ENCODE peak calls at places on chromosomes 4 and X, in eight cellular contexts. J, A, G, T, I, N, Z and M are unnamed samples.
A peak's percentile ranks its signal among the peaks of the same experiment; 100 is the strongest.

GRCh38 chrX:109782994-109783711 is 50.1 kb upstream of the ACSL4 start:
- DNase-seq in N (peak; percentile 5), J (no peak), G (peak; percentile 19), T (no peak), I (no peak), Z (no peak), A (no peak), M (no peak)

GRCh38 chr4:82687531-82687930 is 111.1 kb downstream of the SCD5 start:
- DNase-seq in I (no peak), J (no peak), T (no peak), Z (no peak), N (no peak), A (no peak), G (no peak), M (no peak)

GRCh38 chr4:141058739-141059507 is 74.3 kb downstream of the RNF150 start:
- DNase-seq in Z (no peak), A (no peak), J (no peak), N (no peak), T (no peak), I (no peak), G (no peak), M (no peak)

GRCh38 chrX:109943092-109943739 is 59.7 kb upstream of the TMEM164 start:
- DNase-seq in N (no peak), Z (no peak), T (no peak), I (no peak), G (no peak), A (no peak), J (no peak), M (no peak)

GRCh38 chr4:174450452-174450851 is 71.8 kb downstream of the HPGD start:
- DNase-seq in G (no peak), J (no peak), Z (no peak), T (no peak), A (no peak), I (no peak), N (no peak), M (no peak)

GRCh38 chrX:13346646-13347045 is 26.8 kb upstream of the ATXN3L start:
- DNase-seq in T (no peak), Z (no peak), G (no peak), A (no peak), I (no peak), N (no peak), J (peak; percentile 31), M (no peak)

GRCh38 chr4:33062155-33062554 is 2342.0 kb downstream of the PCDH7 start:
- DNase-seq in J (no peak), A (no peak), T (no peak), N (no peak), Z (no peak), I (no peak), G (no peak), M (no peak)

GRCh38 chrX:68832101-68832416 is 3.2 kb downstream of the EFNB1 start:
- DNase-seq in Z (peak; percentile 60), A (no peak), T (peak; percentile 29), I (peak; percentile 53), G (peak; percentile 29), J (peak; percentile 9), N (peak; percentile 50), M (no peak)

GRCh38 chrX:2334237-2334636 is 166.5 kb downstream of the DHRSX start:
- DNase-seq in N (no peak), Z (no peak), I (no peak), A (no peak), G (no peak), T (no peak), J (no peak), M (no peak)

GRCh38 chr4:10186228-10187214 is 69.9 kb upstream of the WDR1 start:
- DNase-seq in Z (no peak), I (peak; percentile 14), J (no peak), G (no peak), T (no peak), N (no peak), A (no peak), M (no peak)

GRCh38 chr4:153341575-153342090 is 2.9 kb upstream of the MND1 start:
- DNase-seq in I (no peak), T (no peak), A (no peak), Z (no peak), N (peak; percentile 17), G (no peak), J (no peak), M (no peak)

GRCh38 chrX:138908577-138908976 is 197.1 kb upstream of the FGF13 start:
- DNase-seq in Z (no peak), J (no peak), I (no peak), T (no peak), A (no peak), N (no peak), G (no peak), M (no peak)

GRCh38 chrX:42680651-42681050 is 97.3 kb downstream of the PPP1R2C start:
- DNase-seq in T (no peak), Z (no peak), G (no peak), A (no peak), J (no peak), I (no peak), N (no peak), M (no peak)

GRCh38 chr4:87493147-87493546 is 36.0 kb downstream of the SPARCL1 start:
- DNase-seq in N (no peak), T (no peak), I (no peak), A (no peak), J (no peak), G (no peak), Z (no peak), M (no peak)

GRCh38 chr4:116839826-116840225 is 245.6 kb downstream of the TRAM1L1 start:
- DNase-seq in A (no peak), I (no peak), Z (no peak), J (no peak), G (no peak), T (no peak), N (no peak), M (no peak)

GRCh38 chr4:75514949-75515612 is 808 bp downstream of the THAP6 start:
- DNase-seq in J (no peak), G (peak; percentile 3), A (peak; percentile 5), T (no peak), Z (no peak), N (peak; percentile 12), I (no peak), M (no peak)

GRCh38 chrX:136065044-136065671 is 79.9 kb downstream of the SLC9A6 start:
- DNase-seq in A (no peak), J (no peak), G (peak; percentile 3), T (no peak), N (no peak), Z (peak; percentile 24), I (peak; percentile 5), M (peak; percentile 4)

GRCh38 chr4:153522800-153523089 is 56.6 kb downstream of the TMEM131L start:
- DNase-seq in A (peak; percentile 39), G (peak; percentile 70), Z (no peak), N (no peak), J (no peak), I (no peak), T (no peak), M (no peak)

GRCh38 chrX:123202523-123202922 is 18.4 kb downstream of the GRIA3 start:
- DNase-seq in Z (no peak), T (no peak), G (no peak), J (no peak), I (no peak), N (no peak), A (no peak), M (no peak)

GRCh38 chr4:4656977-4657376 is 115.1 kb upstream of the STX18 start:
- DNase-seq in N (no peak), J (no peak), I (no peak), G (no peak), A (no peak), Z (no peak), T (no peak), M (no peak)

GRCh38 chr4:125350736-125351135 is 36.0 kb downstream of the FAT4 start:
- DNase-seq in N (no peak), G (no peak), J (no peak), T (no peak), I (no peak), Z (no peak), A (no peak), M (no peak)

GRCh38 chrX:81662381-81662780 is 460.5 kb downstream of the SH3BGRL start:
- DNase-seq in N (no peak), A (no peak), J (no peak), I (no peak), Z (no peak), G (no peak), T (no peak), M (no peak)

GRCh38 chr4:82913305-82913704 is 12.8 kb downstream of the THAP9 start:
- DNase-seq in I (no peak), T (no peak), J (no peak), G (no peak), A (no peak), Z (no peak), N (no peak), M (no peak)

GRCh38 chr4:57442834-57443291 is 332.7 kb upstream of the IGFBP7 start:
- DNase-seq in Z (peak; percentile 29), J (peak; percentile 87), G (peak; percentile 2), I (peak; percentile 73), N (peak; percentile 15), A (no peak), T (no peak), M (peak; percentile 67)

GRCh38 chr4:8820178-8821102 is 51.2 kb downstream of the HMX1 start:
- DNase-seq in G (no peak), T (no peak), A (no peak), N (no peak), J (no peak), I (no peak), Z (peak; percentile 10), M (no peak)

GRCh38 chrX:120499301-120500097 is 30.4 kb upstream of the LAMP2 start:
- DNase-seq in J (no peak), Z (no peak), A (no peak), T (no peak), N (no peak), G (no peak), I (no peak), M (no peak)

GRCh38 chrX:71666240-71667223 is 814 bp upstream of the LOC101059915 start:
- DNase-seq in Z (no peak), J (no peak), G (no peak), N (no peak), T (no peak), I (no peak), A (no peak), M (no peak)

GRCh38 chr4:87918314-87919058 is 57.0 kb upstream of the SPP1 start:
- DNase-seq in G (no peak), J (no peak), N (no peak), A (no peak), Z (no peak), I (no peak), T (no peak), M (no peak)

GRCh38 chr4:140152015-140152703 is 1.8 kb downstream of the MAML3 start:
- DNase-seq in A (peak; percentile 58), N (peak; percentile 60), Z (peak; percentile 86), J (peak; percentile 87), T (peak; percentile 42), I (peak; percentile 84), G (peak; percentile 81), M (peak; percentile 50)